ENCODE peak calls at places on chromosomes 3 and 15, in four cellular contexts. One of them, this sample, is unnamed.

GRCh38 chr3:138705675-138706074 is 97.1 kb downstream of the FAIM start:
- DNase-seq in A549: no peak
- DNase-seq in dorsolateral prefrontal cortex: no peak
- DNase-seq in ovary: no peak
- DNase-seq in this sample: no peak

GRCh38 chr3:117150628-117151027 is 441.0 kb downstream of the TUSC7 start:
- DNase-seq in A549: no peak
- DNase-seq in dorsolateral prefrontal cortex: no peak
- DNase-seq in ovary: no peak
- DNase-seq in this sample: no peak

GRCh38 chr15:56763496-56763895 is 30.2 kb upstream of the ZNF280D start:
- DNase-seq in ovary: no peak
- DNase-seq in A549: no peak
- DNase-seq in dorsolateral prefrontal cortex: no peak
- DNase-seq in this sample: no peak

GRCh38 chr3:21672303-21672702 is 78.7 kb downstream of the ZNF385D start:
- DNase-seq in A549: no peak
- DNase-seq in dorsolateral prefrontal cortex: no peak
- DNase-seq in ovary: no peak
- DNase-seq in this sample: peak

GRCh38 chr15:38868326-38869114 is 303.9 kb upstream of the RASGRP1 start:
- DNase-seq in A549: peak
- DNase-seq in dorsolateral prefrontal cortex: no peak
- DNase-seq in ovary: no peak
- DNase-seq in this sample: peak

GRCh38 chr3:30342319-30343060 is 263.9 kb upstream of the TGFBR2 start:
- DNase-seq in dorsolateral prefrontal cortex: no peak
- DNase-seq in A549: peak
- DNase-seq in ovary: no peak
- DNase-seq in this sample: peak

GRCh38 chr3:119778811-119779210 is 3.1 kb upstream of the NR1I2 start:
- DNase-seq in ovary: no peak
- DNase-seq in dorsolateral prefrontal cortex: no peak
- DNase-seq in A549: no peak
- DNase-seq in this sample: no peak

GRCh38 chr3:1987983-1988382 is 110.7 kb upstream of the CNTN4 start:
- DNase-seq in ovary: no peak
- DNase-seq in A549: no peak
- DNase-seq in dorsolateral prefrontal cortex: no peak
- DNase-seq in this sample: no peak

GRCh38 chr15:23690450-23690852 is 3.3 kb upstream of the NDN start:
- DNase-seq in ovary: peak
- DNase-seq in A549: no peak
- DNase-seq in dorsolateral prefrontal cortex: peak
- DNase-seq in this sample: no peak

GRCh38 chr3:188361888-188362287 is 207.9 kb downstream of the LPP start:
- DNase-seq in dorsolateral prefrontal cortex: no peak
- DNase-seq in A549: no peak
- DNase-seq in ovary: no peak
- DNase-seq in this sample: no peak

GRCh38 chr3:186993940-186994670 is 63.8 kb downstream of the ST6GAL1 start:
- DNase-seq in A549: no peak
- DNase-seq in ovary: no peak
- DNase-seq in dorsolateral prefrontal cortex: no peak
- DNase-seq in this sample: no peak

GRCh38 chr3:60309539-60310268 is 941.5 kb downstream of the FHIT start:
- DNase-seq in ovary: no peak
- DNase-seq in dorsolateral prefrontal cortex: no peak
- DNase-seq in A549: no peak
- DNase-seq in this sample: no peak

GRCh38 chr3:174495928-174496327 is 363.2 kb upstream of the NAALADL2 start:
- DNase-seq in dorsolateral prefrontal cortex: no peak
- DNase-seq in A549: no peak
- DNase-seq in ovary: no peak
- DNase-seq in this sample: peak

GRCh38 chr3:183031826-183032225 is 51.5 kb upstream of the DCUN1D1 start:
- DNase-seq in A549: no peak
- DNase-seq in ovary: no peak
- DNase-seq in dorsolateral prefrontal cortex: no peak
- DNase-seq in this sample: no peak

GRCh38 chr3:46433841-46434240 is 26.8 kb downstream of the CCRL2 start:
- DNase-seq in dorsolateral prefrontal cortex: no peak
- DNase-seq in ovary: no peak
- DNase-seq in A549: no peak
- DNase-seq in this sample: no peak

GRCh38 chr15:39156166-39156565 is 424.7 kb upstream of the THBS1 start:
- DNase-seq in dorsolateral prefrontal cortex: no peak
- DNase-seq in ovary: no peak
- DNase-seq in A549: no peak
- DNase-seq in this sample: no peak

GRCh38 chr3:58414538-58415197 is 19.0 kb downstream of the PDHB start:
- DNase-seq in A549: peak
- DNase-seq in ovary: peak
- DNase-seq in dorsolateral prefrontal cortex: no peak
- DNase-seq in this sample: peak

DNA sequence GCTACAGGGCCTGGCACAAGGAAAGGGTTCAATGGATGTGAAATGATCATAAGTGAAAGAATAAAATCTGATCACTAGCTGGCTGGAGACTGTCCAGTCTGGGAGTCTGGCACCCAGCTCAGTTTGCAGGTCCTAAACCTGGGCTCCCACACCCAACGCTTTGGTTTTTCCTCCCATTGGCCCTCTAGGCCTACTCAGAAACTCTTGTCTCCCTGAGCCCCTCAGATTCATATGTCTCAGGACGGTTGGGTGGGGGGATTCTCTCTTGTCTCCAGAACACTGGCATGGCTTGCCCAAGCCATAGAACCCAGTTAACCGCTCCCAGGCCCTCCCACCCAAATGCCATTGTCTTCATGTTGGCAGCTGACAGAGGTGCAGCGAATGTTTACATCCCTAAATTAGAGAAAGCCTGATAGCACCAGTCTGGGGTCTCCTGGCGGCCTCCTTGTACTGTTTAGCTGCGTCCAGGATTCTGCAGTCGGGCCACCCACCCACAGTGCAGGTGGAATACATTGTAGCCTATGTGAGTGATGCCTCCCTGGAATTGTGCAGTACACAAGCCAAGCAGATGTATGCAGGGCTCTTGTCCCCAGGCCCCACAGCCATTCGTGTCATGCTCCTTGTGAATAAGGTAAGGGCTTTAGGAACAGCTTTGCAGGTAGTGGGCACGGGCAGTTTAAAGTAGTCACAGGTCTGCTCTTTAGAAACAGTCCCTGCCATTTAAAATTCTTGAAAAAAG is 266.3 kb downstream of the XXYLT1 start:
- DNase-seq in A549: no peak
- DNase-seq in ovary: no peak
- DNase-seq in dorsolateral prefrontal cortex: no peak
- DNase-seq in this sample: no peak
- H3K27ac ChIP-seq in A549: no peak
- H3K27ac ChIP-seq in ovary: no peak
- H3K27ac ChIP-seq in dorsolateral prefrontal cortex: no peak
- H3K27ac ChIP-seq in this sample: no peak

DNA sequence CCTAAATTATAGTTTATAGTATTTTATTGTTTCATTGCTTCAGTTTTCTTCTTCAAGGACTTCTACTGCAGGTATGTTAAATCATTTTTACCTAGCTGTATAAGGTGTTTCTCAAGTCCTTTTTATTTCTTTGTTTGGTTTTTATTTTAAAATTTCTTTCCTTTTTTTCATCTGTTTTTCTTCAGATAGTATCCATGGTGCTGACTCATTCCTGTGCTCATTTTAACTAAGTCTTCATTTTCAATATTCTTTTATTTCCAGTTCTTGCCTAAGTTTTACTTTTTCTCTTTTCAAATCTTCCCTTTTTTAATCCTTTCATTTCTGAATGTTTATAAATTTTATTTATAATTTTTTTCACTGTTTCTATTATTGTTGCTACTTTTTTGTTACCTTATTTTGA is 42.3 kb upstream of the STIMATE start:
- DNase-seq in A549: no peak
- DNase-seq in ovary: no peak
- DNase-seq in dorsolateral prefrontal cortex: no peak
- DNase-seq in this sample: no peak
- TF ChIP-seq CTCF in A549: no peak
- TF ChIP-seq CTCF in ovary: no peak
- TF ChIP-seq CTCF in dorsolateral prefrontal cortex: no peak
- TF ChIP-seq CTCF in this sample: no peak

DNA sequence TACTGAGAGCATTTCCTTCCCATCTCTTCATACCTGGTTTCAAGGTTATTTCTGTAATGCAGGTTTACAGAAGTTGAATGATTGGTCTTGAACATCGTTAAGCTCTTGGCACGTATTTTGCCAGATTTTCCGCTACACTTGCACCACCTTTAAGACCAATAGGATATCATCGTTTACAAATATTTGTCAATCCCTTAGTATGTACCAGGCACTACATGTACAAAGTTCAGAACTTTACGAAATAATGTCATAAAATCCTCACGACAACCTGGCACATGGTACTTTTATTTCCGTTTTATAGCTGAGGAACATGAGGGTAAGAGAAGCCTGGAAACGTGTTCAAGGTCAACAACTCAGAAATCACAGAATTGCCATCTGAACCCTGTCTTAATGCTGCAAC is 6.3 kb downstream of the LRRK1 start:
- DNase-seq in ovary: no peak
- DNase-seq in dorsolateral prefrontal cortex: no peak
- DNase-seq in A549: no peak
- DNase-seq in this sample: no peak
- H3K27ac ChIP-seq in ovary: no peak
- H3K27ac ChIP-seq in dorsolateral prefrontal cortex: no peak
- H3K27ac ChIP-seq in A549: no peak
- H3K27ac ChIP-seq in this sample: no peak

GRCh38 chr3:16831846-16832245 is 52.9 kb upstream of the PLCL2 start:
- DNase-seq in A549: no peak
- DNase-seq in ovary: no peak
- DNase-seq in dorsolateral prefrontal cortex: no peak
- DNase-seq in this sample: no peak

GRCh38 chr3:16825617-16826204 is 59.0 kb upstream of the PLCL2 start:
- DNase-seq in A549: no peak
- DNase-seq in ovary: peak
- DNase-seq in dorsolateral prefrontal cortex: no peak
- DNase-seq in this sample: no peak

GRCh38 chr3:16834214-16834613 is 50.5 kb upstream of the PLCL2 start:
- DNase-seq in A549: no peak
- DNase-seq in ovary: no peak
- DNase-seq in dorsolateral prefrontal cortex: no peak
- DNase-seq in this sample: no peak

GRCh38 chr3:16824085-16824696 is 60.6 kb upstream of the PLCL2 start:
- DNase-seq in A549: no peak
- DNase-seq in dorsolateral prefrontal cortex: no peak
- DNase-seq in ovary: no peak
- DNase-seq in this sample: no peak

GRCh38 chr3:16828815-16829214 is 55.9 kb upstream of the PLCL2 start:
- DNase-seq in ovary: no peak
- DNase-seq in dorsolateral prefrontal cortex: no peak
- DNase-seq in A549: peak
- DNase-seq in this sample: peak
- TF ChIP-seq CTCF in ovary: no peak
- TF ChIP-seq CTCF in dorsolateral prefrontal cortex: no peak
- TF ChIP-seq CTCF in A549: peak
- TF ChIP-seq CTCF in this sample: peak

This sample was measured in brain microvascular endothelial cell.